ENCODE peak calls at places on chromosome 14, in nine cellular contexts. S, Q, K, D, Z, G, U, T and W are unnamed samples.

GRCh38 chr14:95685978-95686922 is at the start of gene TCL1B:
- DNase-seq in Z (no peak), D (no peak), Q (no peak), G (no peak), T (no peak), U (no peak), K (no peak), S (no peak), W (no peak)

GRCh38 chr14:76181546-76181945 is 29.8 kb downstream of the GPATCH2L start:
- DNase-seq in U (no peak), D (no peak), T (peak), Z (peak), S (no peak), K (no peak), Q (no peak), G (no peak), W (no peak)

GRCh38 chr14:44316647-44317432 is 190.2 kb downstream of the FSCB start:
- DNase-seq in U (no peak), Z (peak), Q (no peak), S (no peak), K (peak), G (no peak), D (peak), T (peak), W (no peak)

GRCh38 chr14:68633131-68633991 is 159.5 kb downstream of the ZFP36L1 start:
- DNase-seq in K (peak), D (no peak), T (peak), Q (peak), U (peak), S (no peak), G (peak), Z (peak), W (no peak)

GRCh38 chr14:25003537-25003936 is 46.4 kb downstream of the STXBP6 start:
- DNase-seq in Q (no peak), G (peak), U (no peak), T (peak), K (no peak), D (peak), S (no peak), Z (peak), W (no peak)

GRCh38 chr14:50559990-50560928 is at the start of gene ATL1:
- DNase-seq in D (peak), G (peak), Q (peak), Z (peak), T (peak), U (peak), K (peak), S (peak), W (peak)

GRCh38 chr14:24367506-24368214 is at the start of gene NFATC4:
- DNase-seq in U (no peak), T (peak), K (peak), Q (peak), Z (peak), D (peak), G (peak), S (no peak), W (peak)

GRCh38 chr14:69149461-69150244 is 3.3 kb downstream of the DCAF5 start:
- DNase-seq in Z (peak), S (no peak), U (no peak), D (no peak), Q (no peak), K (no peak), G (no peak), T (peak), W (no peak)

GRCh38 chr14:96060161-96060933 is 21.2 kb downstream of the C14orf132 start:
- DNase-seq in G (no peak), S (no peak), D (no peak), T (no peak), U (no peak), Z (no peak), Q (no peak), K (no peak), W (no peak)

GRCh38 chr14:72513994-72514659 is 379.8 kb downstream of the DPF3 start:
- DNase-seq in U (no peak), D (peak), S (no peak), K (no peak), G (no peak), Q (peak), Z (peak), T (peak), W (peak)

GRCh38 chr14:53537421-53538315 is 384.5 kb upstream of the DDHD1 start:
- DNase-seq in U (no peak), T (peak), Q (no peak), S (no peak), K (no peak), D (no peak), G (no peak), Z (no peak), W (no peak)

GRCh38 chr14:103846569-103847438 is 571 bp downstream of the PPP1R13B start:
- DNase-seq in S (peak), Q (peak), G (peak), K (no peak), D (no peak), U (peak), Z (peak), T (peak), W (no peak)

GRCh38 chr14:74984241-74985027 is 18.3 kb upstream of the EIF2B2 start:
- DNase-seq in U (no peak), S (no peak), D (no peak), G (peak), Z (no peak), T (no peak), K (no peak), Q (no peak), W (no peak)

GRCh38 chr14:78885884-78886283 is 715.7 kb downstream of the NRXN3 start:
- DNase-seq in Z (no peak), G (no peak), U (no peak), S (no peak), Q (no peak), K (no peak), D (no peak), T (no peak), W (no peak)

GRCh38 chr14:35292770-35293561 is 784 bp downstream of the PSMA6 start:
- DNase-seq in Q (no peak), T (no peak), S (no peak), G (no peak), K (no peak), D (peak), Z (no peak), U (no peak), W (no peak)

GRCh38 chr14:73753887-73754880 is 40.0 kb upstream of the PNMA1 start:
- DNase-seq in G (no peak), Z (peak), Q (peak), T (no peak), D (no peak), S (peak), K (peak), U (no peak), W (no peak)

GRCh38 chr14:60238955-60239354 is 10.1 kb upstream of the PPM1A start:
- DNase-seq in Z (no peak), D (no peak), U (no peak), Q (no peak), S (no peak), T (no peak), K (no peak), G (no peak), W (no peak)

GRCh38 chr14:87705439-87705896 is 287.5 kb downstream of the GALC start:
- DNase-seq in G (no peak), S (no peak), U (no peak), T (peak), K (no peak), Z (no peak), Q (no peak), D (peak), W (no peak)

GRCh38 chr14:33016611-33017010 is 77.9 kb downstream of the NPAS3 start:
- DNase-seq in U (no peak), T (no peak), S (no peak), Q (no peak), Z (peak), K (no peak), G (no peak), D (no peak), W (no peak)

GRCh38 chr14:95198320-95198719 is 41.0 kb upstream of the DICER1 start:
- DNase-seq in D (no peak), G (no peak), T (no peak), Z (no peak), Q (no peak), U (no peak), K (no peak), S (no peak), W (no peak)

GRCh38 chr14:31435276-31435675 is 14.9 kb upstream of the HEATR5A start:
- DNase-seq in Z (peak), S (no peak), T (peak), G (no peak), U (no peak), K (no peak), Q (no peak), D (peak), W (peak)

GRCh38 chr14:51357250-51357649 is 117.2 kb downstream of the TMX1 start:
- DNase-seq in U (no peak), S (no peak), K (no peak), Z (no peak), Q (no peak), G (no peak), T (no peak), D (peak), W (no peak)

GRCh38 chr14:71720978-71721624 is 211.1 kb upstream of the RGS6 start:
- DNase-seq in S (no peak), Z (peak), U (no peak), D (peak), K (no peak), Q (no peak), T (peak), G (peak), W (no peak)

GRCh38 chr14:63713765-63714164 is 14.1 kb downstream of the SGPP1 start:
- DNase-seq in S (no peak), Z (peak), Q (no peak), G (no peak), D (peak), T (peak), U (no peak), K (no peak), W (peak)

GRCh38 chr14:105145381-105146180 is 23.0 kb downstream of the JAG2 start:
- DNase-seq in S (peak), T (no peak), G (peak), K (no peak), Z (no peak), D (no peak), Q (no peak), U (no peak), W (no peak)
- TF ChIP-seq CTCF in S (no peak), T (no peak), G (no peak), K (no peak), Z (no peak), D (no peak), Q (no peak), U (no peak), W (no peak)

GRCh38 chr14:101514136-101514535 is 47.2 kb upstream of the DIO3 start:
- DNase-seq in D (no peak), K (no peak), G (no peak), Q (no peak), Z (no peak), U (no peak), T (no peak), S (no peak), W (no peak)

GRCh38 chr14:101509730-101510371 is 51.4 kb upstream of the DIO3 start:
- DNase-seq in U (peak), K (no peak), Q (no peak), D (no peak), Z (no peak), T (no peak), G (no peak), S (no peak), W (no peak)

GRCh38 chr14:101511199-101511598 is 50.1 kb upstream of the DIO3 start:
- DNase-seq in D (no peak), K (no peak), G (no peak), T (no peak), U (no peak), Z (no peak), Q (no peak), S (no peak), W (no peak)

GRCh38 chr14:101511620-101512395 is 49.5 kb upstream of the DIO3 start:
- DNase-seq in K (no peak), S (no peak), Z (no peak), U (no peak), G (no peak), Q (no peak), T (no peak), D (no peak), W (no peak)

DNA sequence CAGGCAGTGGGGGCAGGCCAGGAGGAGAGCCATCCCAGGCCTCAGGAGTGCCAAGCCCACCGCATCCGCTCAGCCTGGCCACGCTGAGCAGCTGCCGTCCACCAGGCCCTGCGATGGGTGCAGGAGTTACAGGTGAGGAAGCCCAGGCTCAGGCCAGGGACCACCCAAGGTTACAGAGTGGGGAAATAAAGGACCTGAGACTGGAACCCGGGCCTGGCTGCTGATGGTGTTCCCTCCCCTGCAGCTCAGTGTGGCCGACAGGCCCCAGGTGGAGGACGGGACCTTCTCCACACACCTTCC is 48.9 kb upstream of the DIO3 start:
- DNase-seq in K (no peak), S (no peak), Z (no peak), Q (no peak), U (no peak), T (no peak), G (no peak), D (no peak), W (no peak)
- TF ChIP-seq CTCF in K (no peak), S (no peak), Z (no peak), Q (no peak), U (no peak), T (no peak), G (no peak), D (no peak), W (no peak)

GRCh38 chr14:90785474-90785873 is 30.8 kb downstream of the TTC7B start:
- DNase-seq in U (no peak), Z (peak), D (no peak), G (no peak), T (no peak), S (no peak), Q (no peak), K (no peak), W (no peak)
- TF ChIP-seq CTCF in U (no peak), Z (peak), D (no peak), G (no peak), T (no peak), S (no peak), Q (no peak), K (no peak), W (no peak)

GRCh38 chr14:56207626-56208297 is 89.6 kb downstream of the PELI2 start:
- DNase-seq in K (no peak), Q (no peak), G (no peak), S (no peak), D (no peak), U (no peak), Z (no peak), T (no peak), W (no peak)
- TF ChIP-seq CTCF in K (no peak), Q (no peak), G (no peak), S (no peak), D (no peak), U (no peak), Z (no peak), T (no peak), W (no peak)

GRCh38 chr14:64804754-64805260 is 74.9 kb downstream of the SPTB start:
- DNase-seq in G (no peak), T (no peak), D (no peak), U (peak), Q (no peak), Z (no peak), K (no peak), S (no peak), W (no peak)

GRCh38 chr14:64800000-64800399 is 79.7 kb downstream of the SPTB start:
- DNase-seq in U (no peak), K (no peak), Z (peak), T (peak), S (no peak), G (peak), Q (no peak), D (no peak), W (no peak)

GRCh38 chr14:64801046-64801445 is 78.7 kb downstream of the SPTB start:
- DNase-seq in S (no peak), T (no peak), D (no peak), U (no peak), G (no peak), Q (no peak), Z (no peak), K (no peak), W (no peak)

GRCh38 chr14:64799555-64799954 is 80.2 kb downstream of the SPTB start:
- DNase-seq in K (no peak), S (no peak), T (no peak), D (no peak), G (no peak), Q (no peak), U (no peak), Z (no peak), W (no peak)

GRCh38 chr14:64801800-64802199 is 77.9 kb downstream of the SPTB start:
- DNase-seq in T (peak), Q (peak), Z (peak), S (no peak), U (no peak), K (no peak), D (no peak), G (no peak), W (no peak)
- TF ChIP-seq CTCF in T (peak), Q (peak), Z (peak), S (no peak), U (peak), K (no peak), D (peak), G (no peak), W (peak)